ENCODE peak calls at places on chromosomes 13 and 19, in five cellular contexts. T is A549, G is GM12878, R is HepG2, A is K562. L is an unnamed sample.

GRCh38 chr19:17486545-17486944 is 16.2 kb downstream of the SLC27A1 start:
- DNase-seq in T (no peak), R (no peak), A (no peak), G (no peak), L (no peak)

GRCh38 chr13:109786457-109787134 is at the start of gene IRS2:
- DNase-seq in G (no peak), R (no peak), A (peak; percentile 86), T (peak; percentile 94), L (peak; percentile 95)

GRCh38 chr19:43532571-43532961 is 422 bp upstream of the ZNF575 start:
- DNase-seq in A (no peak), R (no peak), T (no peak), G (no peak), L (peak; percentile 59)

GRCh38 chr19:31066385-31066784 is 282.9 kb downstream of the TSHZ3 start:
- DNase-seq in T (peak; percentile 64), G (no peak), A (no peak), R (no peak), L (no peak)

GRCh38 chr13:109998808-109999528 is 212.6 kb upstream of the IRS2 start:
- DNase-seq in G (no peak), R (no peak), T (peak; percentile 89), A (no peak), L (no peak)

GRCh38 chr13:91216928-91217700 is 130.4 kb upstream of the MIR17HG start:
- DNase-seq in T (no peak), G (no peak), R (no peak), A (no peak), L (no peak)

GRCh38 chr13:66803759-66804456 is 426.2 kb downstream of the PCDH9 start:
- DNase-seq in R (no peak), T (no peak), G (no peak), A (no peak), L (no peak)

GRCh38 chr19:50036905-50037304 is 11.1 kb downstream of the ZNF473 start:
- DNase-seq in G (no peak), T (no peak), R (no peak), A (no peak), L (no peak)

GRCh38 chr19:43524922-43525835 is 1.8 kb downstream of the ETHE1 start:
- DNase-seq in G (peak; percentile 44), R (peak; percentile 87), T (peak; percentile 85), A (peak; percentile 3), L (no peak)

GRCh38 chr13:33070713-33071112 is 54.5 kb downstream of the KL start:
- DNase-seq in G (no peak), T (no peak), A (no peak), R (no peak), L (no peak)

GRCh38 chr19:23409392-23410048 is 14.2 kb upstream of the ZNF91 start:
- DNase-seq in G (no peak), R (no peak), T (no peak), A (no peak), L (peak; percentile 32)

GRCh38 chr13:32021785-32022184 is 9.8 kb upstream of the FRY start:
- DNase-seq in A (no peak), G (no peak), R (no peak), T (no peak), L (no peak)

GRCh38 chr13:41562083-41562482 is 104.7 kb downstream of the RGCC start:
- DNase-seq in T (no peak), R (no peak), G (no peak), A (no peak), L (no peak)

GRCh38 chr13:29594310-29594709 is 1.2 kb downstream of the SLC7A1 start:
- DNase-seq in G (peak; percentile 21), R (peak; percentile 81), T (peak; percentile 80), A (no peak), L (peak; percentile 62)

GRCh38 chr19:42207767-42208259 is 9.7 kb downstream of the DEDD2 start:
- DNase-seq in A (peak; percentile 43), T (peak; percentile 70), G (no peak), R (no peak), L (no peak)

GRCh38 chr19:38653028-38653571 is 5.7 kb downstream of the ACTN4 start:
- DNase-seq in A (no peak), T (peak; percentile 82), R (peak; percentile 85), G (no peak), L (no peak)

GRCh38 chr19:6271251-6271650 is 8.5 kb downstream of the MLLT1 start:
- DNase-seq in R (no peak), T (no peak), G (no peak), A (peak; percentile 56), L (peak; percentile 67)

GRCh38 chr13:102651892-102652291 is 43.0 kb downstream of the METTL21C start:
- DNase-seq in A (no peak), G (no peak), T (no peak), R (no peak), L (no peak)

GRCh38 chr19:39705578-39706188 is 1.4 kb downstream of the LGALS14 start:
- DNase-seq in A (no peak), G (no peak), R (no peak), T (no peak), L (no peak)

GRCh38 chr13:63088226-63088625 is 1672.6 kb upstream of the PCDH20 start:
- DNase-seq in G (no peak), T (no peak), R (no peak), A (no peak), L (no peak)

GRCh38 chr19:44447864-44448674 is at the start of gene ZNF229:
- DNase-seq in G (no peak), T (peak; percentile 99), A (peak; percentile 73), R (peak; percentile 12), L (peak; percentile 87)

GRCh38 chr19:3098141-3098514 is 4.0 kb downstream of the GNA11 start:
- DNase-seq in A (no peak), T (no peak), G (no peak), R (no peak), L (no peak)

GRCh38 chr19:3099347-3100145 is 5.4 kb downstream of the GNA11 start:
- DNase-seq in R (no peak), G (no peak), A (no peak), T (no peak), L (no peak)

GRCh38 chr19:3097442-3097871 is 3.3 kb downstream of the GNA11 start:
- DNase-seq in T (no peak), R (no peak), G (no peak), A (no peak), L (no peak)

GRCh38 chr19:3100331-3100730 is 6.2 kb downstream of the GNA11 start:
- DNase-seq in R (no peak), A (no peak), T (no peak), G (no peak), L (no peak)

GRCh38 chr19:3098515-3099346 is 4.6 kb downstream of the GNA11 start:
- DNase-seq in A (no peak), R (no peak), T (no peak), G (no peak), L (no peak)
- TF ChIP-seq MAX in A (no peak), R (no peak), T (no peak), G (no peak), L (no peak)

DNA sequence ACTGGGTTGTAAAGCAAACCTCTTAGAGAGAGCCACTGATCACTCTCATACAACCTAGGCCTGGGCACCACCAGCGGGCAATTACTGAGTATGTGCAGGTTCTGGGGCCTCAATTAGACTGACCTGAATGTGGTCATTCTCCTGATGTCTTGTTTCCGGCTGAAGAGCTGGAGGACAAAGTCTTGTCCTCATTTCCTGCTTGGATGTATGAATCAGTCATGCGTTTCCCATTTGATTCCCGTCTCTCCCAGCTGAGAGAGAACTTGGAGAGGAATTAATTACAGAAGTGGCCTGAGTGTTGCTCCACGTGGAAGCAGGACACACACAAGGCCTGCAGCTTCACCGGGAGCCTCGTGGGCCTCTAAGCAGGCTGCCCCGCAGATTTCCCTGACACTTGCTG is 799.3 kb upstream of the ARGLU1 start:
- DNase-seq in A (no peak), T (no peak), R (no peak), G (no peak), L (no peak)
- TF ChIP-seq SMC3 in A (no peak), T (no peak), R (no peak), G (no peak), L (no peak)

GRCh38 chr13:26601669-26602068 is 44.2 kb downstream of the WASF3 start:
- DNase-seq in A (no peak), T (no peak), G (peak; percentile 15), R (no peak), L (peak; percentile 53)
- TF ChIP-seq MAX in A (no peak), T (no peak), G (no peak), R (no peak), L (peak; percentile 64)

GRCh38 chr19:3274245-3275067 is 50.0 kb downstream of the CELF5 start:
- DNase-seq in R (no peak), T (no peak), G (no peak), A (no peak), L (no peak)

GRCh38 chr19:3275583-3276340 is 51.3 kb downstream of the CELF5 start:
- DNase-seq in A (peak; percentile 100), T (peak; percentile 94), R (peak; percentile 77), G (peak; percentile 23), L (peak; percentile 100)

GRCh38 chr19:3277649-3278048 is 53.2 kb downstream of the CELF5 start:
- DNase-seq in G (no peak), T (no peak), R (no peak), A (no peak), L (no peak)

GRCh38 chr19:3275068-3275582 is 50.7 kb downstream of the CELF5 start:
- DNase-seq in A (peak; percentile 41), R (peak; percentile 65), G (no peak), T (peak; percentile 42), L (no peak)

GRCh38 chr19:3276341-3276799 is 51.9 kb downstream of the CELF5 start:
- DNase-seq in R (peak; percentile 60), G (no peak), A (peak; percentile 83), T (peak; percentile 83), L (peak; percentile 86)
- TF ChIP-seq SMC3 in R (no peak), G (no peak), A (no peak), T (no peak), L (no peak)

GRCh38 chr13:80524447-80525215 is 183.7 kb upstream of the SPRY2 start:
- DNase-seq in R (no peak), A (peak; percentile 18), T (no peak), G (no peak), L (no peak)
- TF ChIP-seq MAX in R (no peak), A (no peak), T (no peak), G (no peak), L (no peak)

DNA sequence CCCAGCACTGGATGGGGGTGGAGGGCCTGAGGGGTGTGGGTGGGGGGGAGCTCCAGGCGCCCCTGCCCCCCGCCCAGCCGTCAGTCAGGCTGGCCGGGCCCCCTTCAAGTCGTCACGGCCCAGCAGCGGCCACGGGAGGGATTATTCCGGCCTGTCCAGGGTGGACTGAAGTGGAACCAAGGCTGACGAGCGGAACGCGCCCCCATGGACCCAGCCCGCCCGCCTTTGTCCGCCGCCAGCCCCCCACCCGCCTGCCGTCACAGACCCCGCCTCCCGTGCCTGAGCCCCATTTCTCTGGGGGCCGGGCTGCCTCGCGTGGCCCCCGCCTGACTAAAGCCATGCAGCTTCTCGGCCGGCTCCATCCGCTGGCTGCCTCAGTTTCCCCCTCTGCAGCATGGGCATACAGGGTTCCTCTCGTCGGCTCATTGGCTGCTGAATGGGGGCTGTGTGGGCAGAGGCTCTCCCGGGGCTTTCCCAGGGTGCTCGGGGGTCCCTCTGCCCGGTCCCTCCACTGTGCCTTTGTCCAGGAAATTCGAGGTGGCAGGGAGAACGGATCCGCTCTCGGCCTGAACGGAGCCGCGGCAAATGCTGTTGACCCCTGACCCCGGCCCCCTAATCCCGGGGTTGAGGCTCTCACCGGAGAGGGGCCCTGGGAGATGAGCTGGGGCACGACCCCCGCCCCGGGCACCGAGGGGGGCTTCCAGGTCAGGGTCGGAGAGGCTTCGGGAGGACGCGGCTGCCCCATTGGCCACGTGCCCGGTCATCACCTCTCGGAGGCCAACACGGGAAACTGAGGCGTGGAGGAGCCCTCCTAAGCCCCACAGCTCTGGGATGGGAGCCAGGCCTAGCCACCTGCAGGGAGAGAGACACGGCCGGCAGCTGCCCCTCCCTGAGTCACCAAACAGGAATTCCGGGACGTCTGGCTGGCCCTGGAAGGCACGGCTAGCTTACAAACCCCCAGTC is 27.3 kb downstream of the EFNA2 start:
- DNase-seq in R (no peak), G (no peak), A (no peak), T (peak; percentile 70), L (no peak)
- TF ChIP-seq SMC3 in R (no peak), G (no peak), A (no peak), T (no peak), L (no peak)